ENCODE peak calls at places on chromosome 17, in seven cellular contexts. P, S, L, O, V, C and Y are unnamed samples.

GRCh38 chr17:1371893-1372590 is 28.0 kb downstream of the YWHAE start:
- DNase-seq in S (no peak), P (no peak), V (no peak), C (no peak), L (no peak), O (no peak), Y (no peak)

GRCh38 chr17:45341389-45342158 is 24.8 kb upstream of the MAP3K14 start:
- DNase-seq in V (peak), C (no peak), O (peak), P (peak), L (peak), S (peak), Y (peak)

GRCh38 chr17:44307387-44308186 is 814 bp upstream of the RUNDC3A start:
- DNase-seq in C (no peak), V (peak), S (no peak), O (no peak), P (no peak), L (peak), Y (no peak)

GRCh38 chr17:19346351-19347255 is 15.9 kb downstream of the B9D1 start:
- DNase-seq in O (peak), S (peak), C (peak), V (no peak), P (peak), L (peak), Y (peak)

GRCh38 chr17:79305831-79306687 is 231.4 kb downstream of the ENGASE start:
- DNase-seq in C (peak), S (peak), O (no peak), L (peak), V (no peak), P (no peak), Y (no peak)

GRCh38 chr17:81834831-81835267 is at the start of gene PPP1R27:
- DNase-seq in V (no peak), O (no peak), P (no peak), C (no peak), S (no peak), L (no peak), Y (no peak)

GRCh38 chr17:64002658-64003525 is 4.7 kb downstream of the PRR29 start:
- DNase-seq in V (no peak), C (no peak), O (no peak), S (no peak), L (no peak), P (no peak), Y (no peak)

GRCh38 chr17:62666061-62666800 is 38.8 kb downstream of the MRC2 start:
- DNase-seq in O (no peak), V (no peak), C (no peak), P (no peak), L (no peak), S (no peak), Y (no peak)

GRCh38 chr17:73508931-73509605 is 135.2 kb downstream of the SDK2 start:
- DNase-seq in S (no peak), L (no peak), V (no peak), O (no peak), C (no peak), P (no peak), Y (no peak)

GRCh38 chr17:20174588-20175265 is 165.6 kb downstream of the SPECC1 start:
- DNase-seq in P (no peak), O (no peak), S (no peak), V (peak), C (peak), L (peak), Y (no peak)

GRCh38 chr17:62147284-62147683 is 82.2 kb upstream of the MED13 start:
- DNase-seq in V (no peak), S (no peak), O (no peak), P (no peak), C (no peak), L (no peak), Y (no peak)

GRCh38 chr17:33447090-33447489 is 154.0 kb upstream of the ASIC2 start:
- DNase-seq in S (no peak), C (no peak), L (no peak), V (no peak), P (no peak), O (no peak), Y (no peak)

GRCh38 chr17:41645371-41646063 is 21.1 kb upstream of the KRT17 start:
- DNase-seq in O (no peak), P (no peak), V (peak), L (peak), C (no peak), S (no peak), Y (no peak)

GRCh38 chr17:81323411-81323868 is 28.3 kb upstream of the SLC38A10 start:
- DNase-seq in L (no peak), S (no peak), C (no peak), P (no peak), V (no peak), O (peak), Y (peak)

GRCh38 chr17:35778641-35779196 is 16.7 kb downstream of the MMP28 start:
- DNase-seq in P (no peak), O (no peak), V (no peak), S (no peak), C (no peak), L (no peak), Y (no peak)

GRCh38 chr17:42598905-42599304 is 10.3 kb downstream of the RETREG3 start:
- DNase-seq in O (no peak), S (no peak), L (no peak), P (no peak), C (peak), V (no peak), Y (no peak)

GRCh38 chr17:10271004-10271620 is 72.7 kb upstream of the GAS7 start:
- DNase-seq in P (peak), S (peak), O (no peak), V (no peak), L (no peak), C (no peak), Y (no peak)

GRCh38 chr17:35056013-35056412 is 7.5 kb downstream of the RFFL start:
- DNase-seq in O (no peak), P (no peak), S (no peak), V (no peak), L (no peak), C (no peak), Y (no peak)

GRCh38 chr17:67055811-67056745 is 11.7 kb downstream of the CACNG1 start:
- DNase-seq in S (no peak), P (no peak), V (no peak), O (no peak), C (no peak), L (no peak), Y (no peak)

GRCh38 chr17:20028436-20028835 is 19.3 kb downstream of the SPECC1 start:
- DNase-seq in C (no peak), V (no peak), L (no peak), S (no peak), O (no peak), P (no peak), Y (no peak)

GRCh38 chr17:55067697-55068439 is 99.3 kb downstream of the STXBP4 start:
- DNase-seq in S (no peak), O (no peak), V (no peak), P (no peak), L (peak), C (no peak), Y (no peak)

GRCh38 chr17:3033741-3034577 is 29.4 kb downstream of the OR1D5 start:
- DNase-seq in S (peak), V (no peak), C (no peak), P (no peak), O (no peak), L (no peak), Y (no peak)

GRCh38 chr17:30954046-30954805 is 16.6 kb upstream of the RNF135 start:
- DNase-seq in S (no peak), V (no peak), P (no peak), C (no peak), L (no peak), O (no peak), Y (no peak)

GRCh38 chr17:38704645-38705522 is at the start of gene MLLT6:
- DNase-seq in S (peak), V (peak), L (peak), P (no peak), C (peak), O (peak), Y (peak)

GRCh38 chr17:29835438-29836351 is 94.3 kb downstream of the SSH2 start:
- DNase-seq in L (peak), S (no peak), V (peak), O (no peak), C (peak), P (no peak), Y (no peak)

GRCh38 chr17:73334771-73335513 is 23.1 kb upstream of the CDC42EP4 start:
- DNase-seq in C (peak), O (no peak), S (no peak), L (no peak), V (no peak), P (no peak), Y (no peak)

GRCh38 chr17:43935926-43936261 is 6.4 kb downstream of the PPY start:
- DNase-seq in V (no peak), C (no peak), P (no peak), L (no peak), O (no peak), S (no peak), Y (no peak)

GRCh38 chr17:18119938-18120337 is 11.4 kb downstream of the MYO15A start:
- DNase-seq in L (no peak), O (no peak), C (no peak), P (no peak), V (no peak), S (peak), Y (no peak)

GRCh38 chr17:32523017-32523680 is 36.4 kb downstream of the CDK5R1 start:
- DNase-seq in S (no peak), V (no peak), C (no peak), P (no peak), L (no peak), O (no peak), Y (no peak)

GRCh38 chr17:28227278-28228108 is 91.5 kb upstream of the TMEM97 start:
- DNase-seq in C (peak), L (peak), P (no peak), V (peak), S (peak), O (no peak), Y (no peak)

GRCh38 chr17:59914274-59914854 is 21.4 kb downstream of the RPS6KB1 start:
- DNase-seq in S (no peak), V (no peak), C (no peak), L (peak), P (no peak), O (peak), Y (no peak)

GRCh38 chr17:11779906-11780305 is 181.6 kb downstream of the DNAH9 start:
- DNase-seq in P (no peak), C (no peak), L (no peak), S (no peak), O (no peak), V (no peak), Y (no peak)